ENCODE peak calls at places on chromosomes 12 and 14, in ten cellular contexts. One of them, this sample, is unnamed.

GRCh38 chr12:58557646-58558045 is 362.7 kb downstream of the LRIG3 start:
- DNase-seq in activated naive CD4-positive, alpha-beta T cell treated with anti-CD3 and anti-CD28 coated beads for 36 hours: no peak
- DNase-seq in naive thymus-derived CD8-positive, alpha-beta T cell: no peak
- DNase-seq in GM19239: no peak
- DNase-seq in CD8-positive, alpha-beta T cell: no peak
- DNase-seq in mesothelial cell of epicardium: no peak
- DNase-seq in hypothalamus: no peak
- DNase-seq in activated naive CD8-positive, alpha-beta T cell treated with anti-CD3 and anti-CD28 coated beads for 36 hours: no peak
- DNase-seq in HuH-7: no peak
- DNase-seq in SK-N-DZ: no peak
- DNase-seq in this sample: no peak

GRCh38 chr12:132523576-132524331 is 33.8 kb downstream of the FBRSL1 start:
- DNase-seq in activated naive CD8-positive, alpha-beta T cell treated with anti-CD3 and anti-CD28 coated beads for 36 hours: peak
- DNase-seq in HuH-7: peak
- DNase-seq in GM19239: peak
- DNase-seq in hypothalamus: no peak
- DNase-seq in activated naive CD4-positive, alpha-beta T cell treated with anti-CD3 and anti-CD28 coated beads for 36 hours: peak
- DNase-seq in mesothelial cell of epicardium: no peak
- DNase-seq in naive thymus-derived CD8-positive, alpha-beta T cell: peak
- DNase-seq in CD8-positive, alpha-beta T cell: peak
- DNase-seq in SK-N-DZ: peak
- DNase-seq in this sample: peak

GRCh38 chr12:75818863-75819262 is 212.7 kb downstream of the PHLDA1 start:
- DNase-seq in HuH-7: no peak
- DNase-seq in naive thymus-derived CD8-positive, alpha-beta T cell: no peak
- DNase-seq in activated naive CD8-positive, alpha-beta T cell treated with anti-CD3 and anti-CD28 coated beads for 36 hours: no peak
- DNase-seq in mesothelial cell of epicardium: no peak
- DNase-seq in GM19239: no peak
- DNase-seq in CD8-positive, alpha-beta T cell: no peak
- DNase-seq in hypothalamus: no peak
- DNase-seq in activated naive CD4-positive, alpha-beta T cell treated with anti-CD3 and anti-CD28 coated beads for 36 hours: no peak
- DNase-seq in SK-N-DZ: no peak
- DNase-seq in this sample: no peak

GRCh38 chr14:21807975-21808374 is 134.4 kb upstream of the OR4E1 start:
- DNase-seq in GM19239: no peak
- DNase-seq in HuH-7: no peak
- DNase-seq in activated naive CD8-positive, alpha-beta T cell treated with anti-CD3 and anti-CD28 coated beads for 36 hours: no peak
- DNase-seq in hypothalamus: no peak
- DNase-seq in CD8-positive, alpha-beta T cell: no peak
- DNase-seq in SK-N-DZ: no peak
- DNase-seq in mesothelial cell of epicardium: no peak
- DNase-seq in activated naive CD4-positive, alpha-beta T cell treated with anti-CD3 and anti-CD28 coated beads for 36 hours: no peak
- DNase-seq in naive thymus-derived CD8-positive, alpha-beta T cell: no peak
- DNase-seq in this sample: no peak

GRCh38 chr14:85529803-85530574 is at the start of gene FLRT2:
- DNase-seq in mesothelial cell of epicardium: no peak
- DNase-seq in hypothalamus: no peak
- DNase-seq in HuH-7: peak
- DNase-seq in naive thymus-derived CD8-positive, alpha-beta T cell: no peak
- DNase-seq in activated naive CD8-positive, alpha-beta T cell treated with anti-CD3 and anti-CD28 coated beads for 36 hours: no peak
- DNase-seq in CD8-positive, alpha-beta T cell: no peak
- DNase-seq in activated naive CD4-positive, alpha-beta T cell treated with anti-CD3 and anti-CD28 coated beads for 36 hours: no peak
- DNase-seq in SK-N-DZ: peak
- DNase-seq in GM19239: no peak
- DNase-seq in this sample: peak

GRCh38 chr14:75428230-75429104 is 645 bp downstream of the JDP2 start:
- DNase-seq in activated naive CD8-positive, alpha-beta T cell treated with anti-CD3 and anti-CD28 coated beads for 36 hours: peak
- DNase-seq in GM19239: peak
- DNase-seq in activated naive CD4-positive, alpha-beta T cell treated with anti-CD3 and anti-CD28 coated beads for 36 hours: peak
- DNase-seq in HuH-7: no peak
- DNase-seq in CD8-positive, alpha-beta T cell: no peak
- DNase-seq in naive thymus-derived CD8-positive, alpha-beta T cell: no peak
- DNase-seq in SK-N-DZ: no peak
- DNase-seq in hypothalamus: no peak
- DNase-seq in mesothelial cell of epicardium: no peak
- DNase-seq in this sample: peak

GRCh38 chr12:6827437-6827894 is 741 bp upstream of the P3H3 start:
- DNase-seq in hypothalamus: no peak
- DNase-seq in activated naive CD4-positive, alpha-beta T cell treated with anti-CD3 and anti-CD28 coated beads for 36 hours: peak
- DNase-seq in mesothelial cell of epicardium: no peak
- DNase-seq in activated naive CD8-positive, alpha-beta T cell treated with anti-CD3 and anti-CD28 coated beads for 36 hours: peak
- DNase-seq in SK-N-DZ: peak
- DNase-seq in GM19239: no peak
- DNase-seq in HuH-7: peak
- DNase-seq in naive thymus-derived CD8-positive, alpha-beta T cell: peak
- DNase-seq in CD8-positive, alpha-beta T cell: peak
- DNase-seq in this sample: peak

GRCh38 chr12:22866406-22866805 is 241.4 kb downstream of the ETNK1 start:
- DNase-seq in HuH-7: no peak
- DNase-seq in GM19239: no peak
- DNase-seq in hypothalamus: no peak
- DNase-seq in activated naive CD8-positive, alpha-beta T cell treated with anti-CD3 and anti-CD28 coated beads for 36 hours: no peak
- DNase-seq in SK-N-DZ: no peak
- DNase-seq in CD8-positive, alpha-beta T cell: no peak
- DNase-seq in activated naive CD4-positive, alpha-beta T cell treated with anti-CD3 and anti-CD28 coated beads for 36 hours: no peak
- DNase-seq in mesothelial cell of epicardium: no peak
- DNase-seq in naive thymus-derived CD8-positive, alpha-beta T cell: no peak
- DNase-seq in this sample: no peak

GRCh38 chr12:106246891-106247730 is 709 bp downstream of the CKAP4 start:
- DNase-seq in HuH-7: no peak
- DNase-seq in mesothelial cell of epicardium: peak
- DNase-seq in SK-N-DZ: peak
- DNase-seq in hypothalamus: no peak
- DNase-seq in activated naive CD4-positive, alpha-beta T cell treated with anti-CD3 and anti-CD28 coated beads for 36 hours: peak
- DNase-seq in GM19239: peak
- DNase-seq in CD8-positive, alpha-beta T cell: peak
- DNase-seq in naive thymus-derived CD8-positive, alpha-beta T cell: peak
- DNase-seq in activated naive CD8-positive, alpha-beta T cell treated with anti-CD3 and anti-CD28 coated beads for 36 hours: peak
- DNase-seq in this sample: peak

This sample was measured in cardiac muscle cell.